ENCODE peak calls at places on chromosomes 13 and 19, in eight cellular contexts. G is activated naive CD4-positive, alpha-beta T cell; I is OCI-LY7; O is activated CD4-positive, alpha-beta T cell treated with anti-CD3 and anti-CD28 coated beads for 48 hours; K is EL; E is sigmoid colon; T is cardiac muscle cell; X is nucleus accumbens. M is an unnamed sample.

GRCh38 chr13:98299243-98299953 is 122.3 kb upstream of the RNF113B start:
- DNase-seq in G (no peak), I (no peak), O (no peak), K (no peak), E (no peak), T (no peak), X (no peak), M (no peak)

GRCh38 chr19:18417250-18418033 is 1.8 kb upstream of the SSBP4 start:
- DNase-seq in G (no peak), I (no peak), O (peak), K (peak), E (peak), T (peak), X (no peak), M (peak)

GRCh38 chr19:18502633-18503294 is 19.1 kb downstream of the ELL start:
- DNase-seq in G (no peak), I (no peak), O (no peak), K (no peak), E (peak), T (no peak), X (no peak), M (no peak)

GRCh38 chr13:36883829-36884228 is 36.2 kb downstream of the SMAD9 start:
- DNase-seq in G (no peak), I (no peak), O (no peak), K (no peak), E (no peak), T (no peak), X (no peak), M (no peak)

GRCh38 chr19:5035817-5036732 is 67.2 kb downstream of the KDM4B start:
- DNase-seq in G (no peak), I (no peak), O (no peak), K (no peak), E (no peak), T (no peak), X (peak), M (no peak)

GRCh38 chr19:9487016-9487415 is 11.4 kb downstream of the ZNF560 start:
- DNase-seq in G (no peak), I (peak), O (no peak), K (no peak), E (no peak), T (no peak), X (no peak), M (no peak)

GRCh38 chr19:45576682-45577081 is 7.9 kb downstream of the OPA3 start:
- DNase-seq in G (no peak), I (no peak), O (no peak), K (no peak), E (no peak), T (no peak), X (no peak), M (no peak)

GRCh38 chr13:90485441-90485840 is 862.0 kb upstream of the MIR17HG start:
- DNase-seq in G (no peak), I (no peak), O (no peak), K (peak), E (no peak), T (no peak), X (no peak), M (peak)

GRCh38 chr13:98399756-98400155 is 177.2 kb downstream of the STK24 start:
- DNase-seq in G (no peak), I (no peak), O (no peak), K (peak), E (no peak), T (no peak), X (no peak), M (no peak)

GRCh38 chr13:105312906-105313305 is 1222.6 kb downstream of the EFNB2 start:
- DNase-seq in G (no peak), I (no peak), O (no peak), K (no peak), E (no peak), T (no peak), X (no peak), M (no peak)

GRCh38 chr13:75452564-75452963 is 29.4 kb downstream of the TBC1D4 start:
- DNase-seq in G (no peak), I (no peak), O (no peak), K (no peak), E (no peak), T (no peak), X (no peak), M (no peak)

GRCh38 chr13:50676602-50677001 is 166.9 kb downstream of the DLEU7 start:
- DNase-seq in G (no peak), I (peak), O (no peak), K (peak), E (no peak), T (no peak), X (no peak), M (peak)

GRCh38 chr19:54574527-54575056 is 1.0 kb downstream of the LILRA2 start:
- DNase-seq in G (no peak), I (no peak), O (no peak), K (no peak), E (no peak), T (no peak), X (no peak), M (no peak)

GRCh38 chr13:102203718-102204117 is 198.1 kb downstream of the FGF14 start:
- DNase-seq in G (no peak), I (no peak), O (no peak), K (no peak), E (no peak), T (no peak), X (no peak), M (no peak)

GRCh38 chr19:33799507-33799906 is 2.8 kb downstream of the KCTD15 start:
- DNase-seq in G (no peak), I (no peak), O (no peak), K (no peak), E (no peak), T (no peak), X (no peak), M (no peak)

GRCh38 chr13:101523732-101524131 is 71.3 kb downstream of the ITGBL1 start:
- DNase-seq in G (no peak), I (no peak), O (no peak), K (peak), E (no peak), T (no peak), X (no peak), M (peak)

GRCh38 chr19:50972795-50973376 is 3.5 kb upstream of the KLK6 start:
- DNase-seq in G (no peak), I (no peak), O (no peak), K (no peak), E (no peak), T (no peak), X (no peak), M (no peak)

GRCh38 chr13:109869312-109870237 is 83.2 kb upstream of the IRS2 start:
- DNase-seq in G (no peak), I (no peak), O (peak), K (peak), E (peak), T (no peak), X (peak), M (no peak)

GRCh38 chr19:29952127-29952526 is 10.1 kb downstream of the URI1 start:
- DNase-seq in G (no peak), I (no peak), O (no peak), K (no peak), E (no peak), T (no peak), X (no peak), M (no peak)

GRCh38 chr13:47211106-47211505 is 314.3 kb upstream of the HTR2A start:
- DNase-seq in G (no peak), I (no peak), O (no peak), K (peak), E (no peak), T (no peak), X (no peak), M (peak)

GRCh38 chr19:869245-870177 is 10.0 kb downstream of the CFD start:
- DNase-seq in G (no peak), I (no peak), O (no peak), K (peak), E (peak), T (no peak), X (no peak), M (peak)

GRCh38 chr13:27194895-27195764 is 23.5 kb upstream of the USP12 start:
- DNase-seq in G (no peak), I (no peak), O (no peak), K (peak), E (no peak), T (no peak), X (no peak), M (peak)

GRCh38 chr13:110506396-110506795 is 55.1 kb downstream of the RAB20 start:
- DNase-seq in G (no peak), I (no peak), O (no peak), K (no peak), E (peak), T (no peak), X (no peak), M (no peak)

GRCh38 chr19:45906221-45906620 is 3.8 kb upstream of the MYPOP start:
- DNase-seq in G (no peak), I (no peak), O (no peak), K (peak), E (no peak), T (no peak), X (no peak), M (peak)

GRCh38 chr13:33016414-33017409 is at the start of gene KL:
- DNase-seq in G (no peak), I (no peak), O (peak), K (peak), E (peak), T (peak), X (no peak), M (no peak)